ENCODE peak calls at places on chromosomes 5 and 9, in five cellular contexts. V is endothelial cell, G is heart left ventricle, Y is HFFc6, W is OCI-LY7. T is an unnamed sample.

GRCh38 chr9:79952401-79952800 is 380.6 kb downstream of the TLE4 start:
- DNase-seq in V (no peak), G (no peak), Y (peak), W (no peak), T (no peak)

GRCh38 chr5:179495906-179496455 is 54.4 kb upstream of the RUFY1 start:
- DNase-seq in V (no peak), G (no peak), Y (no peak), W (no peak), T (no peak)

GRCh38 chr9:34230556-34230955 is 51.7 kb downstream of the UBAP1 start:
- DNase-seq in V (no peak), G (no peak), Y (no peak), W (no peak), T (no peak)

GRCh38 chr5:115375922-115376321 is 79.5 kb upstream of the CCDC112 start:
- DNase-seq in V (no peak), G (peak), Y (no peak), W (no peak), T (no peak)

GRCh38 chr5:132839426-132840301 is 9.2 kb upstream of the SHROOM1 start:
- DNase-seq in V (no peak), G (no peak), Y (peak), W (no peak), T (no peak)

GRCh38 chr9:71941998-71942567 is 30.6 kb downstream of the C9orf85 start:
- DNase-seq in V (no peak), G (no peak), Y (no peak), W (no peak), T (no peak)

GRCh38 chr9:4750021-4750673 is 9.1 kb upstream of the AK3 start:
- DNase-seq in V (no peak), G (no peak), Y (peak), W (peak), T (no peak)

GRCh38 chr5:61311836-61312808 is 19.9 kb upstream of the ZSWIM6 start:
- DNase-seq in V (no peak), G (no peak), Y (peak), W (no peak), T (no peak)

GRCh38 chr5:154898210-154898609 is 39.8 kb downstream of the CNOT8 start:
- DNase-seq in V (no peak), G (no peak), Y (no peak), W (no peak), T (no peak)

GRCh38 chr9:13143281-13143680 is 136.2 kb downstream of the MPDZ start:
- DNase-seq in V (peak), G (no peak), Y (no peak), W (no peak), T (no peak)

GRCh38 chr9:29691758-29692407 is 2118.6 kb upstream of the C9orf72 start:
- DNase-seq in V (peak), G (no peak), Y (peak), W (peak), T (peak)

GRCh38 chr5:96726802-96727201 is 64.6 kb downstream of the CAST start:
- DNase-seq in V (no peak), G (no peak), Y (no peak), W (no peak), T (no peak)

GRCh38 chr5:37900692-37901091 is 60.9 kb upstream of the GDNF start:
- DNase-seq in V (no peak), G (peak), Y (peak), W (peak), T (no peak)

GRCh38 chr5:170533383-170533782 is 29.6 kb downstream of the KCNIP1 start:
- DNase-seq in V (no peak), G (no peak), Y (no peak), W (no peak), T (no peak)

GRCh38 chr9:95510610-95511231 is 6.0 kb downstream of the PTCH1 start:
- DNase-seq in V (peak), G (peak), Y (peak), W (peak), T (peak)

DNA sequence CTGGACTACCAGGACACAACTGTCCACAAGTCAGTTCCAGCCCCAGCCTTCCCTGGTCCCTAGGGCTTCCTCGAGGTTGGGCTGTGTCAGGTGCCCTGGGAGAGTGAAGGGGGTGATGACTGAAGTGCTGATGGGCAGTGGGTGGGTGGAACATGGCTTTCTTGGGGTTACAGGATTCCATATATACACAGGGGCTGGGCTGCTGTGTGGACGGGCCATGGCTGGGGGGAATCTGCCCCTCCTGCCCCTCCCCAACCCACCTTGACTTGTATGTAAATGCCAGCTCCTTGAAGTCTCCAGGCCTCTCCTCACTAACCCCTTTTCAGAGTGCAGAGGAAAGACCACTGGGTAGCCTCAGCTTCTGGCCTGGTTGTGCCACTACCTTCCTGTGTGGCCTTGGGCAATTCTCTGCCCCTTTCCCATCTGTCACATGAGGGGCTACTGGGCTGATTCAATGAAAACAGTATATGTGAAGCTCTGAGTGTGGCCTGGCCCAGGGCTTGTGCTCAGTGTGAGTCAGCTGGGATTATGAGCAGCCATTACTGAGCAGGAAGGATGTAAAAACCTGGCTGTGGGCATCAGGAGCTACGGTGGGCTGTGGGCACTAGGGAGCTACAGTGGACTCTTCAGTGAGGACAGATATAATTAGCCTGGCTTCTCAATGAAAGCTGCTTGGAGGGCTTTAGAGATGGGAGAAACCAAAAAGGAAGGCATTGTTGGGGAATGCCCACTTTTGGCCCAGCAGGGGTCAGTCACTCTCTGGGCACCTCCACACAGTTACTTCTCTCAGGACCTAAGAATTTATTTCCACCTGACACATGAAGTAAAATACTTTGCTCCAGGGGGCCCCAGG is 23.3 kb downstream of the PITX1 start:
- DNase-seq in V (no peak), G (no peak), Y (peak), W (no peak), T (no peak)
- TF ChIP-seq CTCF in V (no peak), G (no peak), Y (peak), W (peak), T (no peak)

DNA sequence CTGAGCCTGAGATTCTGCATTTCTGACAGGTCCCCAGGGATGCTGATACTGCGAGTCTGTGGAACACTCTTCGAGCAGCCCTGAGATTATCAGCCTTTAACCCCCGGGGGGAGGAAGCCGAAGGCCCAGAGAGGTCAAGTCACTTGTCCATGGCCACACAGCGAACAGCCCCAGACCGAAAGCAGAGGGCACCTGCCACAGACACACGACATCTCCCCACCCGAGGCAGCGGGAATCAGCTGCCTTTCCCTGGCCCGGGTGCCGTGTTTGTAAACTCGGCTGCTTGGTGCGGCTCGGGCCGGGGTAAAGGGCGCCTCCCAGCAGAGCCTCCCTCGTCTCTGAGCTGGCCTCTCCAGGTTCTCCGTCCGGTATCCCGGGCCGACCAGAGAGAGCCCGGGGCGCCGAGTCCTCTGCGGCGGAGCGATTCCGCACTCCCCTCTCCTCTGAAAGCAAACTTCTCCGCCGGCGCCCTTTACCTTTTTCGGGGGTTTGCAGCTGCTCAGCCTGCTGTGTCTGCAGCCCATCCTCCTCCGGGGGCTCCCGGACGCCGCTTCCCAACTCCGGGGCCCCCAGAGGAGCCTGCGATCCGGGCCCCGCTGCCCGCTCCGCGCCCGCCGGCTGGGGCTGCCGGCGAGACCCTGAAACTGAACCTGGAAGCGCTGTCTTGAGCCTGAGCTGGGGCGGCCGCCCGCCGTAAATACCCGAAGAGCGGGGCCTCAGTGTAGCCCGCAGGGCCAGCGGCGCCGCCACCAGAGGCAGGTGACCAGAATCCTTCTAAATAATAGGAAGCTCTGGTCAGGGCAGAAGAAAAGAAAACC is at the start of gene CCDC69:
- DNase-seq in V (peak), G (peak), Y (peak), W (peak), T (peak)
- TF ChIP-seq CTCF in V (no peak), G (peak), Y (no peak), W (peak), T (no peak)

GRCh38 chr5:66724740-66725139 is 128.5 kb downstream of the MAST4 start:
- DNase-seq in V (no peak), G (no peak), Y (no peak), W (no peak), T (no peak)
- TF ChIP-seq CTCF in V (no peak), G (no peak), Y (peak), W (peak), T (peak)

GRCh38 chr5:88304356-88304755 is 35.7 kb upstream of the TMEM161B start:
- DNase-seq in V (no peak), G (no peak), Y (no peak), W (no peak), T (no peak)
- TF ChIP-seq CTCF in V (no peak), G (no peak), Y (no peak), W (no peak), T (no peak)

T was measured in nephron progenitor cell.